ENCODE peak calls at places on chromosomes 13 and 19, in ten cellular contexts. Q, U, W, Z, C, P, L, R, K and E are unnamed samples. For H3K36me3, the result is how much of the 10 kb centered on the place peaks cover.

GRCh38 chr13:59458908-59459579 is 704.7 kb downstream of the DIAPH3 start:
- DNase-seq in Q (peak), W (no peak), P (no peak), K (peak), R (peak), C (peak), L (peak), U (no peak), Z (peak), E (peak)

GRCh38 chr13:82432949-82433348 is 1449.3 kb downstream of the SLITRK1 start:
- DNase-seq in C (no peak), R (no peak), K (no peak), U (no peak), Z (no peak), Q (no peak), L (no peak), W (no peak), P (no peak), E (no peak)

GRCh38 chr13:100182894-100183490 is 94.1 kb downstream of the PCCA start:
- DNase-seq in Q (no peak), R (no peak), U (no peak), W (no peak), K (no peak), Z (no peak), L (no peak), P (no peak), C (no peak), E (no peak)

GRCh38 chr13:43831088-43831487 is 44.3 kb upstream of the ENOX1 start:
- DNase-seq in U (peak), L (peak), W (no peak), P (no peak), C (peak), Q (no peak), Z (no peak), R (peak), K (no peak), E (peak)

GRCh38 chr19:30076101-30076551 is 134.1 kb downstream of the URI1 start:
- DNase-seq in Q (no peak), K (no peak), C (no peak), L (no peak), Z (no peak), R (no peak), U (no peak), W (no peak), P (peak), E (no peak)

GRCh38 chr13:40206241-40207109 is 460.0 kb downstream of the FOXO1 start:
- DNase-seq in U (peak), W (peak), R (peak), L (peak), K (no peak), C (peak), P (no peak), Q (no peak), Z (no peak), E (peak)

GRCh38 chr19:42229855-42230331 is 9.8 kb downstream of the ZNF526 start:
- DNase-seq in R (no peak), W (no peak), Q (no peak), L (peak), U (no peak), C (no peak), Z (peak), P (no peak), K (no peak), E (no peak)

GRCh38 chr13:70923863-70924752 is 815.9 kb upstream of the KLHL1 start:
- DNase-seq in R (no peak), P (peak), K (no peak), W (no peak), L (no peak), Z (no peak), C (peak), Q (no peak), U (no peak), E (peak)

GRCh38 chr19:4191044-4191443 is 8.6 kb downstream of the ANKRD24 start:
- DNase-seq in K (no peak), Z (no peak), C (no peak), U (no peak), L (no peak), P (no peak), R (no peak), W (no peak), Q (no peak), E (no peak)

GRCh38 chr19:27775395-27775794 is 1437.6 kb downstream of the UQCRFS1 start:
- DNase-seq in L (peak), P (no peak), Z (peak), Q (no peak), U (no peak), R (no peak), W (no peak), K (no peak), C (no peak), E (no peak)

GRCh38 chr19:19447536-19448237 is 42.2 kb downstream of the GATAD2A start:
- DNase-seq in L (peak), K (no peak), U (no peak), W (no peak), Q (no peak), C (no peak), R (no peak), P (no peak), Z (no peak), E (no peak)

GRCh38 chr13:30569901-30570576 is 47.7 kb upstream of the USPL1 start:
- DNase-seq in Q (no peak), W (peak), K (peak), P (no peak), Z (peak), C (peak), L (peak), U (peak), R (peak), E (peak)

GRCh38 chr13:94249512-94249911 is 230.0 kb downstream of the DCT start:
- DNase-seq in Q (peak), Z (peak), L (peak), K (no peak), W (no peak), U (peak), C (peak), R (peak), P (no peak), E (peak)

GRCh38 chr13:28540612-28541011 is 45.7 kb upstream of the FLT1 start:
- DNase-seq in U (peak), C (no peak), P (no peak), Z (no peak), K (no peak), L (no peak), Q (no peak), R (peak), W (no peak), E (peak)

GRCh38 chr13:66660013-66660804 is 569.9 kb downstream of the PCDH9 start:
- DNase-seq in Z (peak), R (peak), P (no peak), L (peak), K (no peak), W (no peak), Q (no peak), C (peak), U (peak), E (peak)

GRCh38 chr19:14554382-14554812 is 17.5 kb downstream of the NDUFB7 start:
- DNase-seq in P (no peak), C (no peak), K (no peak), L (no peak), U (peak), Q (no peak), R (no peak), Z (no peak), W (no peak), E (no peak)

GRCh38 chr13:30446122-30446500 is 19.6 kb downstream of the HMGB1 start:
- DNase-seq in K (no peak), L (no peak), Q (peak), U (no peak), W (no peak), P (no peak), R (no peak), C (no peak), Z (no peak), E (no peak)

GRCh38 chr19:6997679-6998445 is 23.4 kb downstream of the MBD3L2B start:
- DNase-seq in U (peak), R (peak), C (no peak), Z (peak), P (no peak), W (no peak), Q (no peak), K (no peak), L (peak), E (no peak)

GRCh38 chr13:33547035-33547434 is 261.5 kb upstream of the STARD13 start:
- DNase-seq in P (no peak), W (no peak), Z (no peak), L (no peak), K (no peak), R (no peak), Q (no peak), C (no peak), U (no peak), E (no peak)

GRCh38 chr19:17370026-17370587 is 7.0 kb downstream of the PLVAP start:
- DNase-seq in Z (no peak), U (no peak), K (no peak), L (peak), P (no peak), C (peak), W (no peak), R (peak), Q (no peak), E (no peak)

GRCh38 chr13:50713849-50714248 is 129.6 kb downstream of the DLEU7 start:
- DNase-seq in L (peak), K (no peak), W (no peak), C (peak), Q (no peak), P (no peak), U (peak), Z (no peak), R (peak), E (peak)

GRCh38 chr19:16308081-16308480 is 16.5 kb upstream of the KLF2 start:
- DNase-seq in C (no peak), P (no peak), R (no peak), W (no peak), Q (no peak), L (no peak), Z (no peak), U (no peak), K (no peak), E (no peak)

GRCh38 chr13:20190481-20191310 is 2.0 kb downstream of the GJB2 start:
- DNase-seq in Q (no peak), W (no peak), K (no peak), U (peak), L (peak), C (peak), P (no peak), R (peak), Z (no peak), E (peak)

GRCh38 chr13:24038405-24038804 is 122.1 kb upstream of the SPATA13 start:
- DNase-seq in Z (no peak), L (peak), R (peak), K (no peak), U (peak), C (peak), Q (no peak), P (no peak), W (no peak), E (peak)

GRCh38 chr13:29103036-29103800 is 283.1 kb downstream of the MTUS2 start:
- DNase-seq in Q (no peak), L (no peak), R (no peak), Z (no peak), P (no peak), K (no peak), U (no peak), C (no peak), W (no peak), E (no peak)

GRCh38 chr13:106619688-106620555 is 52.0 kb upstream of the ARGLU1 start:
- DNase-seq in U (peak), Q (peak), Z (peak), P (no peak), L (peak), K (peak), R (peak), W (no peak), C (peak), E (peak)

GRCh38 chr13:65292488-65292901 is 1937.6 kb downstream of the PCDH9 start:
- DNase-seq in R (peak), L (peak), P (no peak), Z (peak), K (no peak), C (peak), U (no peak), Q (peak), W (no peak), E (peak)

GRCh38 chr19:30911491-30911890 is 437.7 kb downstream of the TSHZ3 start:
- DNase-seq in C (no peak), L (no peak), Q (no peak), P (no peak), K (no peak), R (no peak), Z (no peak), U (no peak), W (no peak), E (no peak)

GRCh38 chr19:11451942-11452813 is 16.7 kb downstream of the PRKCSH start:
- DNase-seq in Z (peak), L (no peak), C (no peak), P (no peak), K (no peak), R (peak), W (no peak), Q (peak), U (no peak), E (no peak)

GRCh38 chr19:11450570-11451326 is 15.3 kb downstream of the PRKCSH start:
- DNase-seq in Q (no peak), R (no peak), K (no peak), C (no peak), U (no peak), P (no peak), Z (no peak), W (no peak), L (no peak), E (no peak)

GRCh38 chr19:11453468-11454341 is 18.3 kb downstream of the PRKCSH start:
- DNase-seq in U (no peak), W (no peak), Q (peak), P (no peak), C (no peak), L (no peak), R (no peak), Z (peak), K (no peak), E (no peak)

GRCh38 chr19:11451327-11451941 is 16.0 kb downstream of the PRKCSH start:
- DNase-seq in C (no peak), W (no peak), P (no peak), Z (no peak), L (no peak), R (no peak), K (no peak), U (no peak), Q (no peak), E (no peak)

DNA sequence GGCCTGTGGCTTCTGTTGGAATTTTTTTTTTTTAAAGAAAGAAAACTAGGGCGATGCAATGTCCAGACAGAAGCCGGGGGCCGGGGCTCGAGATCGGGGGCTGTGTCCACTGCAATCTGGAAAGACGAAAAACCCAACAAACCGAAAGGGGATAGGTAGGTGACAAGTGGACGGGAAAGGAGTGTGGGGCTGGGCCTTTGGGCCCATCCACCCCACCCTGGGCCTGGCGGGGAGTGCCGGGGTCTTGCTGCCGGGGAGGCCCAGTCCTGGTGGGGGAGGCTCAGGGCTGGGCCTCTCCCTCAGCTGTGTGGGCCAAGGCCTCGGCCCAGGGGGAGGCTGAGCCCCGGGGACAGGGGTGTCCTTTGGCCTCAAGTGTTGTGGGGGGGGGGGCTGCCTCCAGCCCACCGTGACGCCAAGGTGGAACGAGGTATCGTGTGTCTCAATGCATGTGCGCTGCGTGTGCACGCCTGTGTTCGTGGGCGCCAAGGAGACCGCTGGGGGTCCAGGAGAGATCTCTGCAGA is 17.4 kb downstream of the PRKCSH start:
- DNase-seq in C (no peak), L (no peak), R (no peak), Z (no peak), P (no peak), K (no peak), W (no peak), U (no peak), Q (no peak), E (no peak)
- H3K27ac ChIP-seq in C (no peak), L (no peak), R (no peak), Z (peak), P (no peak), K (no peak), W (no peak), U (no peak), Q (no peak), E (no peak)

DNA sequence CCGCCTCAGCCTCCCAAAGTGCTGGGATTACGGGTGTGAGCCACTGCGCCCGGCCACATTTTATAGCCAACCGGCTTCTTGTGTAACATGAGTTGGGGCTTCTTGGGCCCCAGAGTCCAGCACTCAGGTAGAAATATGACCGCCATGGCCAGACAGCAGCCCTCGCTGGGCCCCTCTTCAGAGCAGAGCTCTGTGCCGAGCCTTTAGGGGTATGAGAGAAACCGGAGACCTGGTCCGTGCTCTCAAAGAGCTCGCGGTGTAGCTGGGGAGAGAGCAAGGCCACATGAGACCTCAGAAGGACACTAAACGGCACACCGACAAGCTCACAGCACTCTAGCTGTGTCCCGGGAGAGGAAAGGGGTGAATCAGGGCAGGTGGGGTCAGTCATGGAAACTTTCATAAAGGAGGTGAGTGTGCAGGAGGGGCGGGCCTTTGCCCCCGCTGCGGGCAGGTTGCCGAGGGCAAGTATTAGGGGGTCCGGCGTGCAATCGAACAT is 15.8 kb downstream of the ACTN4 start:
- DNase-seq in K (no peak), L (no peak), U (no peak), Z (no peak), W (no peak), R (no peak), C (no peak), P (no peak), Q (no peak), E (no peak)
- H3K4me3 ChIP-seq in K (no peak), L (no peak), U (no peak), Z (no peak), W (no peak), R (no peak), C (no peak), P (no peak), Q (no peak), E (no peak)

GRCh38 chr13:45828253-45828968 is 23.1 kb downstream of the SIAH3 start:
- DNase-seq in Q (no peak), K (no peak), L (no peak), W (no peak), C (no peak), Z (no peak), U (no peak), P (no peak), R (no peak), E (no peak)
- H3K36me3 ChIP-seq in Q (under half), K (under half), L (under half), W (under half), C (under half), Z (under half), U (under half), P (under half), R (under half), E (under half)

GRCh38 chr19:35462476-35462953 is 14.5 kb downstream of the FFAR2 start:
- DNase-seq in L (no peak), U (no peak), Z (no peak), Q (no peak), W (no peak), K (no peak), C (no peak), P (no peak), R (no peak), E (no peak)
- H3K27ac ChIP-seq in L (no peak), U (no peak), Z (no peak), Q (no peak), W (peak), K (no peak), C (no peak), P (peak), R (no peak), E (no peak)

GRCh38 chr19:38869836-38870607 is 8.1 kb downstream of the RINL start:
- DNase-seq in C (peak), U (peak), L (peak), R (peak), Q (peak), K (peak), W (peak), Z (peak), P (peak), E (peak)

GRCh38 chr19:38867176-38867780 is 10.8 kb downstream of the RINL start:
- DNase-seq in L (no peak), W (no peak), C (no peak), Z (no peak), U (no peak), R (no peak), K (no peak), Q (no peak), P (no peak), E (no peak)

GRCh38 chr19:38870612-38871011 is 7.5 kb downstream of the RINL start:
- DNase-seq in R (no peak), Z (no peak), K (no peak), W (no peak), Q (no peak), U (no peak), L (no peak), P (no peak), C (no peak), E (no peak)

GRCh38 chr19:38868551-38868950 is 9.5 kb downstream of the RINL start:
- DNase-seq in Q (no peak), W (no peak), R (no peak), L (no peak), P (no peak), Z (no peak), K (no peak), U (no peak), C (no peak), E (no peak)

GRCh38 chr19:38869160-38869835 is 8.8 kb downstream of the RINL start:
- DNase-seq in L (no peak), U (no peak), Q (no peak), C (no peak), P (no peak), K (no peak), R (no peak), Z (no peak), W (no peak), E (no peak)
- H3K4me3 ChIP-seq in L (peak), U (peak), Q (peak), C (peak), P (peak), K (peak), R (peak), Z (peak), W (peak), E (peak)

GRCh38 chr19:11617207-11618062 is 20.2 kb downstream of the ZNF627 start:
- DNase-seq in R (no peak), Q (no peak), L (no peak), K (no peak), Z (no peak), C (peak), P (no peak), W (no peak), U (no peak), E (no peak)
- H3K36me3 ChIP-seq in R (under half), Q (half or more), L (half or more), K (half or more), Z (half or more), C (under half), P (half or more), W (half or more), U (under half), E (half or more)

GRCh38 chr13:111058796-111059506 is 56.2 kb upstream of the ARHGEF7 start:
- DNase-seq in Z (no peak), Q (no peak), P (no peak), K (no peak), L (peak), R (no peak), U (peak), C (no peak), W (no peak), E (peak)
- H3K27ac ChIP-seq in Z (no peak), Q (no peak), P (no peak), K (no peak), L (no peak), R (no peak), U (no peak), C (no peak), W (no peak), E (peak)

GRCh38 chr19:810077-810855 is 11.5 kb downstream of the PLPPR3 start:
- DNase-seq in P (peak), Q (no peak), W (no peak), Z (no peak), K (peak), L (no peak), R (no peak), C (no peak), U (no peak), E (no peak)
- H3K4me3 ChIP-seq in P (no peak), Q (no peak), W (no peak), Z (no peak), K (no peak), L (no peak), R (no peak), C (no peak), U (no peak), E (no peak)

GRCh38 chr19:46691104-46691503 is 25.8 kb downstream of the PRKD2 start:
- DNase-seq in U (no peak), K (no peak), C (no peak), R (no peak), Q (no peak), W (no peak), Z (no peak), P (no peak), L (no peak), E (no peak)

GRCh38 chr19:46691948-46692347 is 25.0 kb downstream of the PRKD2 start:
- DNase-seq in L (no peak), C (no peak), K (no peak), Q (no peak), Z (no peak), W (no peak), U (no peak), R (no peak), P (no peak), E (no peak)

GRCh38 chr19:46687438-46688145 is 26.6 kb upstream of the DACT3 start:
- DNase-seq in K (no peak), R (no peak), U (no peak), Q (no peak), Z (no peak), C (no peak), L (no peak), W (no peak), P (no peak), E (no peak)

GRCh38 chr19:46692918-46693722 is 23.8 kb downstream of the PRKD2 start:
- DNase-seq in Q (no peak), C (no peak), U (peak), Z (no peak), R (no peak), P (no peak), W (no peak), L (peak), K (no peak), E (no peak)

GRCh38 chr19:46689358-46689757 is 27.6 kb downstream of the PRKD2 start:
- DNase-seq in W (no peak), R (no peak), K (no peak), U (no peak), P (no peak), L (no peak), C (no peak), Q (no peak), Z (no peak), E (no peak)
- H3K36me3 ChIP-seq in W (half or more), R (under half), K (half or more), U (under half), P (half or more), L (under half), C (under half), Q (under half), Z (half or more), E (half or more)